ENCODE peak calls at places on chromosomes 11 and 22, in ten cellular contexts. One of them, this sample, is unnamed.

GRCh38 chr11:119107538-119108150 is 500 bp downstream of the C2CD2L start:
- DNase-seq in heart left ventricle: no peak
- DNase-seq in non-pigmented ciliary epithelial cell: no peak
- DNase-seq in NCI-H526: peak
- DNase-seq in thoracic aorta: no peak
- DNase-seq in activated CD8-positive, alpha-beta T cell treated with anti-CD3 and anti-CD28 coated beads for 36 hours: no peak
- DNase-seq in HFF-Myc: no peak
- DNase-seq in neural crest cell: no peak
- DNase-seq in nephron progenitor cell: peak
- DNase-seq in KBM-7: no peak
- DNase-seq in this sample: no peak

GRCh38 chr11:115247404-115247803 is 256.8 kb downstream of the CADM1 start:
- DNase-seq in activated CD8-positive, alpha-beta T cell treated with anti-CD3 and anti-CD28 coated beads for 36 hours: no peak
- DNase-seq in thoracic aorta: no peak
- DNase-seq in NCI-H526: no peak
- DNase-seq in heart left ventricle: no peak
- DNase-seq in nephron progenitor cell: no peak
- DNase-seq in HFF-Myc: no peak
- DNase-seq in KBM-7: no peak
- DNase-seq in non-pigmented ciliary epithelial cell: no peak
- DNase-seq in neural crest cell: no peak
- DNase-seq in this sample: no peak

GRCh38 chr11:12846766-12847615 is 162.1 kb upstream of the RASSF10 start:
- DNase-seq in HFF-Myc: no peak
- DNase-seq in NCI-H526: peak
- DNase-seq in thoracic aorta: no peak
- DNase-seq in KBM-7: no peak
- DNase-seq in nephron progenitor cell: no peak
- DNase-seq in heart left ventricle: no peak
- DNase-seq in neural crest cell: no peak
- DNase-seq in activated CD8-positive, alpha-beta T cell treated with anti-CD3 and anti-CD28 coated beads for 36 hours: no peak
- DNase-seq in non-pigmented ciliary epithelial cell: no peak
- DNase-seq in this sample: no peak

GRCh38 chr22:26453195-26453594 is 24.1 kb downstream of the ASPHD2 start:
- DNase-seq in neural crest cell: no peak
- DNase-seq in KBM-7: no peak
- DNase-seq in nephron progenitor cell: no peak
- DNase-seq in heart left ventricle: no peak
- DNase-seq in NCI-H526: no peak
- DNase-seq in HFF-Myc: no peak
- DNase-seq in non-pigmented ciliary epithelial cell: no peak
- DNase-seq in thoracic aorta: no peak
- DNase-seq in activated CD8-positive, alpha-beta T cell treated with anti-CD3 and anti-CD28 coated beads for 36 hours: no peak
- DNase-seq in this sample: no peak

GRCh38 chr11:47373876-47374820 is 4.2 kb downstream of the SPI1 start:
- DNase-seq in nephron progenitor cell: peak
- DNase-seq in heart left ventricle: peak
- DNase-seq in activated CD8-positive, alpha-beta T cell treated with anti-CD3 and anti-CD28 coated beads for 36 hours: peak
- DNase-seq in KBM-7: peak
- DNase-seq in HFF-Myc: peak
- DNase-seq in non-pigmented ciliary epithelial cell: no peak
- DNase-seq in NCI-H526: peak
- DNase-seq in thoracic aorta: no peak
- DNase-seq in neural crest cell: peak
- DNase-seq in this sample: peak

GRCh38 chr22:39955675-39956074 is 4.5 kb upstream of the TMA7B start:
- DNase-seq in KBM-7: no peak
- DNase-seq in thoracic aorta: no peak
- DNase-seq in nephron progenitor cell: no peak
- DNase-seq in non-pigmented ciliary epithelial cell: no peak
- DNase-seq in HFF-Myc: no peak
- DNase-seq in activated CD8-positive, alpha-beta T cell treated with anti-CD3 and anti-CD28 coated beads for 36 hours: no peak
- DNase-seq in NCI-H526: no peak
- DNase-seq in heart left ventricle: no peak
- DNase-seq in neural crest cell: no peak
- DNase-seq in this sample: no peak

GRCh38 chr22:44685384-44686056 is 16.5 kb upstream of the PRR5 start:
- DNase-seq in non-pigmented ciliary epithelial cell: no peak
- DNase-seq in thoracic aorta: no peak
- DNase-seq in nephron progenitor cell: peak
- DNase-seq in HFF-Myc: peak
- DNase-seq in heart left ventricle: no peak
- DNase-seq in NCI-H526: peak
- DNase-seq in neural crest cell: peak
- DNase-seq in KBM-7: peak
- DNase-seq in activated CD8-positive, alpha-beta T cell treated with anti-CD3 and anti-CD28 coated beads for 36 hours: peak
- DNase-seq in this sample: peak

GRCh38 chr22:29290061-29290460 is 16.4 kb upstream of the GAS2L1 start:
- DNase-seq in neural crest cell: no peak
- DNase-seq in thoracic aorta: no peak
- DNase-seq in heart left ventricle: no peak
- DNase-seq in activated CD8-positive, alpha-beta T cell treated with anti-CD3 and anti-CD28 coated beads for 36 hours: no peak
- DNase-seq in nephron progenitor cell: no peak
- DNase-seq in non-pigmented ciliary epithelial cell: no peak
- DNase-seq in HFF-Myc: no peak
- DNase-seq in NCI-H526: no peak
- DNase-seq in KBM-7: no peak
- DNase-seq in this sample: no peak

GRCh38 chr22:44071760-44072159 is 47.7 kb downstream of the PARVB start:
- DNase-seq in non-pigmented ciliary epithelial cell: no peak
- DNase-seq in thoracic aorta: no peak
- DNase-seq in HFF-Myc: no peak
- DNase-seq in heart left ventricle: no peak
- DNase-seq in nephron progenitor cell: no peak
- DNase-seq in activated CD8-positive, alpha-beta T cell treated with anti-CD3 and anti-CD28 coated beads for 36 hours: no peak
- DNase-seq in NCI-H526: no peak
- DNase-seq in neural crest cell: no peak
- DNase-seq in KBM-7: no peak
- DNase-seq in this sample: no peak

GRCh38 chr11:22787565-22788162 is 41.9 kb downstream of the SVIP start:
- DNase-seq in thoracic aorta: no peak
- DNase-seq in heart left ventricle: no peak
- DNase-seq in nephron progenitor cell: peak
- DNase-seq in activated CD8-positive, alpha-beta T cell treated with anti-CD3 and anti-CD28 coated beads for 36 hours: peak
- DNase-seq in neural crest cell: peak
- DNase-seq in HFF-Myc: peak
- DNase-seq in non-pigmented ciliary epithelial cell: peak
- DNase-seq in KBM-7: peak
- DNase-seq in NCI-H526: peak
- DNase-seq in this sample: peak

GRCh38 chr22:29266564-29267461 is 968 bp downstream of the RHBDD3 start:
- DNase-seq in heart left ventricle: no peak
- DNase-seq in non-pigmented ciliary epithelial cell: no peak
- DNase-seq in activated CD8-positive, alpha-beta T cell treated with anti-CD3 and anti-CD28 coated beads for 36 hours: no peak
- DNase-seq in KBM-7: no peak
- DNase-seq in HFF-Myc: no peak
- DNase-seq in NCI-H526: no peak
- DNase-seq in neural crest cell: no peak
- DNase-seq in thoracic aorta: no peak
- DNase-seq in nephron progenitor cell: peak
- DNase-seq in this sample: peak

GRCh38 chr22:23524226-23524625 is 55.9 kb downstream of the IGLL1 start:
- DNase-seq in nephron progenitor cell: no peak
- DNase-seq in thoracic aorta: no peak
- DNase-seq in NCI-H526: no peak
- DNase-seq in HFF-Myc: no peak
- DNase-seq in non-pigmented ciliary epithelial cell: no peak
- DNase-seq in neural crest cell: no peak
- DNase-seq in KBM-7: no peak
- DNase-seq in activated CD8-positive, alpha-beta T cell treated with anti-CD3 and anti-CD28 coated beads for 36 hours: no peak
- DNase-seq in heart left ventricle: peak
- DNase-seq in this sample: no peak